ENCODE peak calls at places on chromosomes 13 and 19, in nine cellular contexts. L is RWPE1, I is ovary, G is GM23338, S is spleen, C is psoas muscle, A is BJ, P is AG04450, Q is endothelial cell. U is an unnamed sample.

GRCh38 chr13:110061270-110061669 is 245.7 kb downstream of the COL4A1 start:
- DNase-seq in P (no peak), S (no peak), Q (no peak), L (no peak), I (no peak), A (no peak), C (no peak), G (peak), U (no peak)

GRCh38 chr13:32883501-32883900 is 132.7 kb upstream of the KL start:
- DNase-seq in P (no peak), L (peak), Q (no peak), G (no peak), C (no peak), S (no peak), I (peak), A (no peak), U (no peak)

GRCh38 chr19:46746281-46746965 is at the start of gene STRN4:
- DNase-seq in L (peak), Q (peak), S (peak), I (peak), P (no peak), C (peak), G (peak), A (no peak), U (no peak)

GRCh38 chr13:48567521-48568331 is 34.8 kb upstream of the RCBTB2 start:
- DNase-seq in L (no peak), I (peak), C (no peak), S (no peak), Q (no peak), A (no peak), G (no peak), P (no peak), U (no peak)

GRCh38 chr13:24684600-24684998 is 4.4 kb downstream of the ATP12A start:
- DNase-seq in G (no peak), A (no peak), C (no peak), P (no peak), S (no peak), L (no peak), I (no peak), Q (no peak), U (no peak)

GRCh38 chr19:30784850-30785459 is 412.8 kb downstream of the ZNF536 start:
- DNase-seq in L (no peak), C (peak), A (no peak), I (peak), G (peak), P (no peak), S (peak), Q (peak), U (no peak)

GRCh38 chr13:37835392-37835791 is 34.2 kb downstream of the TRPC4 start:
- DNase-seq in G (no peak), L (no peak), P (no peak), A (no peak), C (no peak), S (no peak), Q (no peak), I (no peak), U (no peak)

GRCh38 chr19:16018106-16018755 is 58.1 kb upstream of the TPM4 start:
- DNase-seq in S (no peak), C (no peak), Q (no peak), G (no peak), P (no peak), A (no peak), I (no peak), L (no peak), U (no peak)

GRCh38 chr13:26819067-26819466 is 58.5 kb upstream of the GPR12 start:
- DNase-seq in L (no peak), A (no peak), C (no peak), P (no peak), I (no peak), Q (no peak), S (no peak), G (no peak), U (no peak)

GRCh38 chr19:45444318-45445041 is 20.8 kb upstream of the ERCC1 start:
- DNase-seq in Q (peak), I (peak), S (peak), A (no peak), G (peak), C (peak), L (peak), P (no peak), U (no peak)

GRCh38 chr13:114313061-114313860 is 1.0 kb upstream of the CHAMP1 start:
- DNase-seq in A (no peak), S (peak), G (no peak), Q (no peak), P (no peak), I (peak), L (no peak), C (no peak), U (no peak)

GRCh38 chr19:35179830-35180229 is 25.3 kb downstream of the FXYD5 start:
- DNase-seq in S (no peak), L (no peak), G (no peak), P (no peak), C (no peak), A (no peak), Q (no peak), I (no peak), U (no peak)

GRCh38 chr13:70080030-70080429 is 27.6 kb upstream of the ATXN8OS start:
- DNase-seq in L (no peak), S (no peak), G (no peak), Q (no peak), I (no peak), P (no peak), C (no peak), A (no peak), U (no peak)

GRCh38 chr13:81051873-81052272 is 710.9 kb upstream of the SPRY2 start:
- DNase-seq in A (no peak), S (no peak), G (peak), I (no peak), Q (no peak), P (no peak), C (no peak), L (no peak), U (no peak)

GRCh38 chr13:29523199-29523931 is 72.1 kb downstream of the SLC7A1 start:
- DNase-seq in C (peak), A (no peak), Q (no peak), L (no peak), S (peak), G (no peak), P (no peak), I (no peak), U (no peak)

GRCh38 chr19:31783592-31783991 is 434.4 kb upstream of the TSHZ3 start:
- DNase-seq in A (no peak), S (no peak), G (no peak), C (no peak), I (no peak), L (no peak), Q (no peak), P (no peak), U (no peak)

GRCh38 chr13:95745289-95745688 is 68.3 kb downstream of the DNAJC3 start:
- DNase-seq in Q (no peak), L (no peak), I (no peak), G (peak), C (no peak), P (no peak), S (no peak), A (no peak), U (no peak)

GRCh38 chr19:48244289-48244688 is 11.4 kb downstream of the CARD8 start:
- DNase-seq in G (no peak), I (no peak), P (no peak), C (no peak), A (no peak), S (no peak), Q (no peak), L (no peak), U (no peak)

GRCh38 chr13:61045197-61045596 is 370.5 kb downstream of the PCDH20 start:
- DNase-seq in Q (no peak), G (no peak), L (no peak), P (no peak), S (no peak), I (no peak), A (no peak), C (no peak), U (no peak)

GRCh38 chr19:50500060-50500752 is 10.8 kb downstream of the JOSD2 start:
- DNase-seq in I (no peak), G (peak), S (peak), Q (no peak), C (peak), A (no peak), L (no peak), P (no peak), U (peak)

GRCh38 chr19:44689290-44690130 is 9.4 kb upstream of the CEACAM16 start:
- DNase-seq in P (peak), Q (peak), S (peak), L (no peak), G (peak), C (peak), I (peak), A (no peak), U (no peak)

GRCh38 chr19:18798384-18799352 is 7.6 kb upstream of the COMP start:
- DNase-seq in A (no peak), P (no peak), L (no peak), C (no peak), I (no peak), S (no peak), G (peak), Q (no peak), U (no peak)
- TF ChIP-seq CTCF in A (no peak), P (no peak), L (no peak), C (no peak), I (no peak), S (no peak), G (peak), Q (no peak), U (peak)

DNA sequence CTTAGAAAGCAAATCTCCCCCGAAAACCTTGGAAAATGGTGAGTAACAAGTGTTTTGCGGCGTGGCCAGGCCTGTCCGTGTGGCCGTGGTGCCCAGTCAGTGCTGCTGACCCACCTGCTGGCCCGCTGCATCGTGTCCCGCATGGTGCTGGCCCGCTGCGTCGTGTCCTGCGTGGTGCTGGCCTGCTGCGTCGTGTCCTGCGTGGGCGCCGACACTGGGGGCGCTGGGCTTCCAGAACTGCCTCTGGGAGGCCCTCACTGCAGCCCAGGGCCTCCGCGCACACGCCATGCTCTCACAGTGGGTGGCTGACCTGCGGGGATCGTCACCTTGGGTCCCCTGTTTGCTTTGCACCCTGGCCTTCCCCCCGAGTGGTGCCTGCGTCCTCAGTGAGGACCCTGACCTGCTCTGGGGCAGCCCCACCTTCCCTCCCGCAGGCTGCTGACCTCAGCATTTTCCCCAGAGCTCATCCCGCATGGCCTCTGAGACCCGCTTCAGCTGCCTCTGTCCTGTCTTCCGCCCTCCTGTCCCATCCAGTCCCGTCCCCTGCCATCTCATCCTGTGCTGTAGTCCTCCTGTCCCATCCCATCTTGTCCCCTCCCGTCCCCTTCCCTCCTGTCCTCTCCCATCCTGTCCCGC is 10.6 kb downstream of the PLEKHJ1 start:
- DNase-seq in L (no peak), C (no peak), G (no peak), S (no peak), Q (no peak), A (no peak), I (no peak), P (no peak), U (no peak)
- TF ChIP-seq CTCF in L (no peak), C (no peak), G (no peak), S (no peak), Q (no peak), A (no peak), I (no peak), P (no peak), U (no peak)

GRCh38 chr19:13619203-13619632 is 112.9 kb upstream of the CACNA1A start:
- DNase-seq in S (no peak), L (no peak), I (no peak), A (peak), C (no peak), G (no peak), Q (no peak), P (no peak), U (no peak)

GRCh38 chr19:13623686-13624405 is 117.6 kb upstream of the CACNA1A start:
- DNase-seq in Q (no peak), S (peak), L (no peak), A (no peak), P (no peak), G (peak), I (no peak), C (no peak), U (no peak)

GRCh38 chr19:13622727-13623126 is 116.4 kb upstream of the CACNA1A start:
- DNase-seq in C (no peak), S (no peak), A (no peak), G (peak), Q (no peak), L (no peak), I (no peak), P (no peak), U (no peak)

GRCh38 chr19:13615890-13616289 is 109.6 kb upstream of the CACNA1A start:
- DNase-seq in Q (no peak), S (peak), P (no peak), G (no peak), C (no peak), L (no peak), I (no peak), A (no peak), U (no peak)

DNA sequence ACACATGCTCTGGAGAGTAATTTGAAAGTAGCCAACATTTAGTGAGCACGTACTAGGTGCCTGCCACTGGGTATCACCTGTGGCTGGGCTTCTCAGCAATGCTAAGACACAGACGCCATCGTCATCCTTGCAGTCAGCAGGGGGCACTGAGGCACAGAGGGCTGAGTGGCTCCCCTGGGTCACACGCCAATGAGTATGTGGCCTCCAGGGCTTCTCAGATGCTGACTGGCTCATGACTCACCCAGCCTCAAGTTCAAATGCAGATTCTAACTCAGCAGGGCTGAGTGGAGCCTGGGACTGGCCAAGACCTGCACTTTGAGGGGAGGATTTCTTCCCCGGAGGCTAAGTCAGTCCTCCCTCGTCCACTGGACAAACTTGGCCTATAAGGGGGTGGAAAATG is 115.1 kb upstream of the CACNA1A start:
- DNase-seq in A (peak), I (no peak), C (peak), P (peak), L (peak), S (peak), G (peak), Q (no peak), U (no peak)
- TF ChIP-seq CTCF in A (peak), I (no peak), C (no peak), P (peak), L (no peak), S (no peak), G (peak), Q (no peak), U (peak)

GRCh38 chr19:38374332-38375097 is at the start of gene PSMD8:
- DNase-seq in I (peak), S (peak), L (peak), P (peak), G (peak), Q (peak), C (peak), A (peak), U (peak)
- TF ChIP-seq CTCF in I (no peak), S (peak), L (no peak), P (no peak), G (peak), Q (no peak), C (no peak), A (peak), U (peak)

U was measured in chondrocyte.